ENCODE peak calls at places on chromosomes 16 and 17, in six cellular contexts. One of them, this sample, is unnamed.
A peak's percentile ranks its signal among the peaks of the same experiment; 100 is the strongest.

GRCh38 chr17:19769946-19770652 is 22.0 kb upstream of the ALDH3A1 start:
- DNase-seq in neural progenitor cell: no peak
- DNase-seq in lower leg skin: no peak
- DNase-seq in BJ: peak; percentile 84
- DNase-seq in IMR-90: peak; percentile 70
- DNase-seq in NB4: no peak
- DNase-seq in this sample: no peak

GRCh38 chr17:74163271-74163821 is 40.1 kb upstream of the RPL38 start:
- DNase-seq in neural progenitor cell: peak; percentile 54
- DNase-seq in lower leg skin: peak; percentile 29
- DNase-seq in BJ: no peak
- DNase-seq in IMR-90: no peak
- DNase-seq in NB4: peak; percentile 26
- DNase-seq in this sample: no peak

GRCh38 chr17:57045868-57046671 is 39.0 kb upstream of the AKAP1 start:
- DNase-seq in neural progenitor cell: no peak
- DNase-seq in lower leg skin: no peak
- DNase-seq in BJ: no peak
- DNase-seq in IMR-90: no peak
- DNase-seq in NB4: peak; percentile 58
- DNase-seq in this sample: peak; percentile 44

GRCh38 chr17:4163951-4164350 is 21.0 kb downstream of the CYB5D2 start:
- DNase-seq in neural progenitor cell: no peak
- DNase-seq in lower leg skin: no peak
- DNase-seq in BJ: no peak
- DNase-seq in IMR-90: peak; percentile 50
- DNase-seq in NB4: peak; percentile 46
- DNase-seq in this sample: no peak

GRCh38 chr17:76598004-76598439 is 12.4 kb upstream of the ST6GALNAC2 start:
- DNase-seq in neural progenitor cell: no peak
- DNase-seq in lower leg skin: no peak
- DNase-seq in BJ: no peak
- DNase-seq in IMR-90: no peak
- DNase-seq in NB4: peak; percentile 78
- DNase-seq in this sample: no peak

GRCh38 chr16:9415588-9415987 is 324.1 kb downstream of the HAPSTR1 start:
- DNase-seq in neural progenitor cell: no peak
- DNase-seq in lower leg skin: no peak
- DNase-seq in BJ: no peak
- DNase-seq in IMR-90: no peak
- DNase-seq in NB4: no peak
- DNase-seq in this sample: no peak

GRCh38 chr17:17729620-17730249 is 48.5 kb downstream of the RAI1 start:
- DNase-seq in neural progenitor cell: peak; percentile 59
- DNase-seq in lower leg skin: no peak
- DNase-seq in BJ: no peak
- DNase-seq in IMR-90: no peak
- DNase-seq in NB4: peak; percentile 41
- DNase-seq in this sample: peak; percentile 68

GRCh38 chr16:709651-710499 is 4.3 kb upstream of the FBXL16 start:
- DNase-seq in neural progenitor cell: peak; percentile 83
- DNase-seq in lower leg skin: no peak
- DNase-seq in BJ: no peak
- DNase-seq in IMR-90: peak; percentile 88
- DNase-seq in NB4: peak; percentile 48
- DNase-seq in this sample: no peak

GRCh38 chr17:885971-886571 is 93.5 kb downstream of the NXN start:
- DNase-seq in neural progenitor cell: no peak
- DNase-seq in lower leg skin: peak; percentile 93
- DNase-seq in BJ: no peak
- DNase-seq in IMR-90: no peak
- DNase-seq in NB4: no peak
- DNase-seq in this sample: no peak

GRCh38 chr17:61997649-61998048 is 67.4 kb downstream of the MED13 start:
- DNase-seq in neural progenitor cell: no peak
- DNase-seq in lower leg skin: no peak
- DNase-seq in BJ: peak; percentile 35
- DNase-seq in IMR-90: peak; percentile 83
- DNase-seq in NB4: no peak
- DNase-seq in this sample: no peak

GRCh38 chr16:72744064-72744793 is 303.7 kb downstream of the ZFHX3 start:
- DNase-seq in neural progenitor cell: no peak
- DNase-seq in lower leg skin: no peak
- DNase-seq in BJ: no peak
- DNase-seq in IMR-90: no peak
- DNase-seq in NB4: no peak
- DNase-seq in this sample: no peak

GRCh38 chr17:19812407-19812806 is 55.3 kb downstream of the ULK2 start:
- DNase-seq in neural progenitor cell: no peak
- DNase-seq in lower leg skin: no peak
- DNase-seq in BJ: no peak
- DNase-seq in IMR-90: peak; percentile 10
- DNase-seq in NB4: peak; percentile 34
- DNase-seq in this sample: no peak

GRCh38 chr17:12349297-12349696 is 316.4 kb upstream of the MYOCD start:
- DNase-seq in neural progenitor cell: no peak
- DNase-seq in lower leg skin: no peak
- DNase-seq in BJ: no peak
- DNase-seq in IMR-90: peak; percentile 59
- DNase-seq in NB4: no peak
- DNase-seq in this sample: no peak

GRCh38 chr16:56426585-56426984 is 1.2 kb upstream of the AMFR start:
- DNase-seq in neural progenitor cell: no peak
- DNase-seq in lower leg skin: no peak
- DNase-seq in BJ: no peak
- DNase-seq in IMR-90: peak; percentile 16
- DNase-seq in NB4: no peak
- DNase-seq in this sample: no peak

GRCh38 chr16:56729351-56729735 is 586 bp upstream of the NUP93 start:
- DNase-seq in neural progenitor cell: peak; percentile 31
- DNase-seq in lower leg skin: no peak
- DNase-seq in BJ: no peak
- DNase-seq in IMR-90: no peak
- DNase-seq in NB4: no peak
- DNase-seq in this sample: no peak

DNA sequence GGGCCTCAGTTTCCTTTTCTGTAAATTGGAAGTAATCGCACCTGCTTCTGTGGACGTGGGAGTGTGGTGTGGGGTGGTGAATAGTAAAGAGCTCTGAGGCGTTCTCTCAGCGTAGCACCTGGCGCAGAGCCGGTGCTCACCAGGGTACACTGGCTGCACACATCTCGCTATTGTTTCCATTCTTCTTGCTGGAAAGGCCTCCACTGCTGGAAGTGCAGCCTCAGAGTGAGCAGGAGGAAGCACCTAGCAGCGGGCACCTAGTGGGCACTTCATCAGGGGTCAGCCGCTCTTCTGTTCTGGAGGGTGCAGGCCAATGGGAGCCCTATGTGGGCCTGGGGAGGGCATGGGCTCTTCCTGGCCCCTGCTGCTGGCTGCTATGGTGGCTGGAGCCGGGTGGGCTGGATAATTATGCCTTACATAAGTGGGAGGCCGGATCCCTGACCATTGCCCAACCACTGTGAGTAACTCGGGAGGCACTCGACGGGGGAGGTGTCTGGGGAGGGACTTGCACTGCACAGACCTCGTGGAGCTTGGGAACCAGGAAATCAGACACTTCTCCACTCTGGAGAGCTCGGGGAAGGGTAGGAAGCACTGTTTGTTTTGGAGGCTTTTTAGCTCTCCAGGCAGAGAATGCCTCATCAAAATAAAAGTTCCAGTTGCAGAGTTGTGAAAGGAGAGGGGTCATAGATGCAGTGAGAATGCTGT is 1.7 kb downstream of the MAP2K3 start:
- DNase-seq in neural progenitor cell: peak; percentile 45
- DNase-seq in lower leg skin: peak; percentile 98
- DNase-seq in BJ: peak; percentile 91
- DNase-seq in IMR-90: peak; percentile 99
- DNase-seq in NB4: peak; percentile 96
- DNase-seq in this sample: peak; percentile 34
- TF ChIP-seq CTCF in neural progenitor cell: no peak
- TF ChIP-seq CTCF in lower leg skin: no peak
- TF ChIP-seq CTCF in BJ: no peak
- TF ChIP-seq CTCF in IMR-90: no peak
- TF ChIP-seq CTCF in NB4: no peak
- TF ChIP-seq CTCF in this sample: no peak

GRCh38 chr17:10613775-10614513 is 43.2 kb downstream of the MYH3 start:
- DNase-seq in neural progenitor cell: no peak
- DNase-seq in lower leg skin: peak; percentile 79
- DNase-seq in BJ: no peak
- DNase-seq in IMR-90: peak; percentile 13
- DNase-seq in NB4: peak; percentile 35
- DNase-seq in this sample: no peak
- H3K4me3 ChIP-seq in neural progenitor cell: no peak overlapping the region
- H3K4me3 ChIP-seq in lower leg skin: no peak overlapping the region
- H3K4me3 ChIP-seq in BJ: no peak overlapping the region
- H3K4me3 ChIP-seq in IMR-90: no peak overlapping the region
- H3K4me3 ChIP-seq in NB4: no peak overlapping the region
- H3K4me3 ChIP-seq in this sample: no peak overlapping the region

GRCh38 chr17:45719335-45720071 is 64.6 kb upstream of the CRHR1 start:
- DNase-seq in neural progenitor cell: peak; percentile 54
- DNase-seq in lower leg skin: peak; percentile 81
- DNase-seq in BJ: peak; percentile 32
- DNase-seq in IMR-90: peak; percentile 74
- DNase-seq in NB4: peak; percentile 64
- DNase-seq in this sample: peak; percentile 3
- TF ChIP-seq CTCF in neural progenitor cell: peak; percentile 46
- TF ChIP-seq CTCF in lower leg skin: no peak
- TF ChIP-seq CTCF in BJ: peak; percentile 62
- TF ChIP-seq CTCF in IMR-90: peak; percentile 43
- TF ChIP-seq CTCF in NB4: peak; percentile 48
- TF ChIP-seq CTCF in this sample: peak; percentile 18

GRCh38 chr16:21283521-21284289 is 5.6 kb upstream of the CRYM start:
- DNase-seq in neural progenitor cell: peak; percentile 90
- DNase-seq in lower leg skin: peak; percentile 87
- DNase-seq in BJ: no peak
- DNase-seq in IMR-90: peak; percentile 25
- DNase-seq in NB4: peak; percentile 16
- DNase-seq in this sample: no peak
- H3K4me3 ChIP-seq in neural progenitor cell: peak overlapping the region; percentile 79
- H3K4me3 ChIP-seq in lower leg skin: no peak overlapping the region
- H3K4me3 ChIP-seq in BJ: peak overlapping the region; percentile 26
- H3K4me3 ChIP-seq in IMR-90: peak overlapping the region; percentile 29
- H3K4me3 ChIP-seq in NB4: no peak overlapping the region
- H3K4me3 ChIP-seq in this sample: peak overlapping the region; percentile 29

GRCh38 chr17:48066656-48067055 is 18.5 kb downstream of the NFE2L1 start:
- DNase-seq in neural progenitor cell: no peak
- DNase-seq in lower leg skin: no peak
- DNase-seq in BJ: no peak
- DNase-seq in IMR-90: no peak
- DNase-seq in NB4: no peak
- DNase-seq in this sample: no peak

GRCh38 chr17:48067245-48067644 is 19.1 kb downstream of the NFE2L1 start:
- DNase-seq in neural progenitor cell: no peak
- DNase-seq in lower leg skin: no peak
- DNase-seq in BJ: no peak
- DNase-seq in IMR-90: no peak
- DNase-seq in NB4: no peak
- DNase-seq in this sample: no peak

GRCh38 chr17:48064638-48065037 is 16.5 kb downstream of the NFE2L1 start:
- DNase-seq in neural progenitor cell: no peak
- DNase-seq in lower leg skin: no peak
- DNase-seq in BJ: no peak
- DNase-seq in IMR-90: no peak
- DNase-seq in NB4: no peak
- DNase-seq in this sample: no peak

GRCh38 chr17:48068491-48068961 is 20.4 kb downstream of the NFE2L1 start:
- DNase-seq in neural progenitor cell: no peak
- DNase-seq in lower leg skin: no peak
- DNase-seq in BJ: peak; percentile 32
- DNase-seq in IMR-90: peak; percentile 65
- DNase-seq in NB4: peak; percentile 21
- DNase-seq in this sample: peak; percentile 41

DNA sequence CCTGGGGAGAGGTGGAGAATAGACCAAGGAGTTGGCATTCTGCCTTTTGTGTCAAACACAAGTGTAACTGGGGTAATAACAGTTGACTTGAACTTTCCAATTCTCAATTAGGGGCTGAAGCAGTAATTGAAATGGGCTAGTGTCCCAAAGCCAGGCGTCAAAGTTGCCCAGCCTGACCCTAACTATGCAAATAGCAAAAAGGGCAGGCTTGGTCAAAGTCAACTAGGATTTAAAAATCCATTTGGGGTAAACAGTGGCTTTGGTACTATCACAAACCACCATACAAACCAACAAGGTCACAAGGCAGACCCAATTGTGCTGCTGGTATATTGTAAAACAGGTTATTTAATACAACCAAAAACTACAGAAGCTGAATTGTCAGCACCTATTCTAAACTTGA is 18.0 kb downstream of the NFE2L1 start:
- DNase-seq in neural progenitor cell: no peak
- DNase-seq in lower leg skin: no peak
- DNase-seq in BJ: no peak
- DNase-seq in IMR-90: no peak
- DNase-seq in NB4: no peak
- DNase-seq in this sample: no peak
- TF ChIP-seq CTCF in neural progenitor cell: no peak
- TF ChIP-seq CTCF in lower leg skin: no peak
- TF ChIP-seq CTCF in BJ: no peak
- TF ChIP-seq CTCF in IMR-90: no peak
- TF ChIP-seq CTCF in NB4: no peak
- TF ChIP-seq CTCF in this sample: no peak

DNA sequence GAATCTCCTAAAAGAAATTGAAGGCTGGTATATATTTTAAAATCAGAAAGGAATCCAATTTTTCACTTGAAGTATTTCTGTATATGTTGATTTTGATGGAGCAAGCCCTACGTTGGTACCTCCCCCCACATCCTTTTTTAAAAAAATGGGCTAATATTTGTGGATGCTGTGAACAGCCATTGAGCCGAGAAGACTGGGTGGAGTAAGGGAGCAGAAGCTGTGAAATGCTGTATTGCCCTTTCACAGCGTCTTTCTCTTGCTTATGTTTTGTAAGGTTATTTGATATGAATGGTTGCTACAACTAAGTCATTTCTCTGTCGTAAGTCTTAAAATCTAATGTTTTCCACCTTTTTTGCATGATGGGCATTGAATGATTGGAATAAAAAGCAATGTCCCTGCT is 2.3 kb downstream of the PAFAH1B1 start:
- DNase-seq in neural progenitor cell: no peak
- DNase-seq in lower leg skin: no peak
- DNase-seq in BJ: no peak
- DNase-seq in IMR-90: no peak
- DNase-seq in NB4: no peak
- DNase-seq in this sample: peak; percentile 11
- H3K4me3 ChIP-seq in neural progenitor cell: peak overlapping the region; percentile 99
- H3K4me3 ChIP-seq in lower leg skin: no peak overlapping the region
- H3K4me3 ChIP-seq in BJ: peak overlapping the region; percentile 98
- H3K4me3 ChIP-seq in IMR-90: peak overlapping the region; percentile 99
- H3K4me3 ChIP-seq in NB4: peak overlapping the region; percentile 81
- H3K4me3 ChIP-seq in this sample: peak overlapping the region; percentile 99

This sample was measured in GM12865.